ENCODE peak calls at places on chromosomes 7 and 10, in eight cellular contexts. One of them, this sample, is unnamed.

GRCh38 chr7:77687100-77687746 is 9.0 kb upstream of the RSBN1L start:
- DNase-seq in endothelial cell: no peak
- DNase-seq in HEK293T: no peak
- DNase-seq in stimulated activated CD4-positive, alpha-beta T cell treated with anti-CD3 and anti-CD28 coated beads, Interleukin-15, amount 100 ng/mL, for 24 hours: no peak
- DNase-seq in naive thymus-derived CD8-positive, alpha-beta T cell: no peak
- DNase-seq in activated T-helper 1 cell treated with anti-CD3 and anti-CD28 coated beads, Interleukin-2, amount 50 U/mL, for 16 hours: no peak
- DNase-seq in fibroblast of pulmonary artery: no peak
- DNase-seq in cerebellum: no peak
- DNase-seq in this sample: no peak

GRCh38 chr7:98251844-98252639 is at the start of gene TECPR1:
- DNase-seq in endothelial cell: peak; percentile 86
- DNase-seq in HEK293T: peak; percentile 98
- DNase-seq in stimulated activated CD4-positive, alpha-beta T cell treated with anti-CD3 and anti-CD28 coated beads, Interleukin-15, amount 100 ng/mL, for 24 hours: peak; percentile 92
- DNase-seq in cerebellum: peak; percentile 98
- DNase-seq in naive thymus-derived CD8-positive, alpha-beta T cell: peak; percentile 75
- DNase-seq in fibroblast of pulmonary artery: peak; percentile 91
- DNase-seq in activated T-helper 1 cell treated with anti-CD3 and anti-CD28 coated beads, Interleukin-2, amount 50 U/mL, for 16 hours: peak; percentile 85
- DNase-seq in this sample: peak; percentile 97

GRCh38 chr10:26741368-26741767 is 43.9 kb downstream of the PDSS1 start:
- DNase-seq in HEK293T: no peak
- DNase-seq in activated T-helper 1 cell treated with anti-CD3 and anti-CD28 coated beads, Interleukin-2, amount 50 U/mL, for 16 hours: no peak
- DNase-seq in fibroblast of pulmonary artery: no peak
- DNase-seq in cerebellum: peak; percentile 26
- DNase-seq in endothelial cell: no peak
- DNase-seq in stimulated activated CD4-positive, alpha-beta T cell treated with anti-CD3 and anti-CD28 coated beads, Interleukin-15, amount 100 ng/mL, for 24 hours: no peak
- DNase-seq in naive thymus-derived CD8-positive, alpha-beta T cell: no peak
- DNase-seq in this sample: no peak

GRCh38 chr10:75593690-75594556 is 162.5 kb downstream of the LRMDA start:
- DNase-seq in naive thymus-derived CD8-positive, alpha-beta T cell: no peak
- DNase-seq in HEK293T: peak; percentile 73
- DNase-seq in activated T-helper 1 cell treated with anti-CD3 and anti-CD28 coated beads, Interleukin-2, amount 50 U/mL, for 16 hours: no peak
- DNase-seq in endothelial cell: peak; percentile 17
- DNase-seq in cerebellum: no peak
- DNase-seq in stimulated activated CD4-positive, alpha-beta T cell treated with anti-CD3 and anti-CD28 coated beads, Interleukin-15, amount 100 ng/mL, for 24 hours: no peak
- DNase-seq in fibroblast of pulmonary artery: no peak
- DNase-seq in this sample: no peak

GRCh38 chr7:2820508-2820934 is 23.6 kb downstream of the GNA12 start:
- DNase-seq in HEK293T: no peak
- DNase-seq in cerebellum: no peak
- DNase-seq in stimulated activated CD4-positive, alpha-beta T cell treated with anti-CD3 and anti-CD28 coated beads, Interleukin-15, amount 100 ng/mL, for 24 hours: no peak
- DNase-seq in endothelial cell: no peak
- DNase-seq in naive thymus-derived CD8-positive, alpha-beta T cell: no peak
- DNase-seq in activated T-helper 1 cell treated with anti-CD3 and anti-CD28 coated beads, Interleukin-2, amount 50 U/mL, for 16 hours: no peak
- DNase-seq in fibroblast of pulmonary artery: peak; percentile 98
- DNase-seq in this sample: peak; percentile 70

GRCh38 chr10:106387063-106387462 is 777.4 kb downstream of the SORCS1 start:
- DNase-seq in activated T-helper 1 cell treated with anti-CD3 and anti-CD28 coated beads, Interleukin-2, amount 50 U/mL, for 16 hours: no peak
- DNase-seq in naive thymus-derived CD8-positive, alpha-beta T cell: no peak
- DNase-seq in HEK293T: no peak
- DNase-seq in fibroblast of pulmonary artery: peak; percentile 53
- DNase-seq in cerebellum: no peak
- DNase-seq in stimulated activated CD4-positive, alpha-beta T cell treated with anti-CD3 and anti-CD28 coated beads, Interleukin-15, amount 100 ng/mL, for 24 hours: no peak
- DNase-seq in endothelial cell: no peak
- DNase-seq in this sample: no peak

GRCh38 chr7:82036146-82036886 is 266.5 kb upstream of the HGF start:
- DNase-seq in HEK293T: no peak
- DNase-seq in activated T-helper 1 cell treated with anti-CD3 and anti-CD28 coated beads, Interleukin-2, amount 50 U/mL, for 16 hours: no peak
- DNase-seq in fibroblast of pulmonary artery: peak; percentile 86
- DNase-seq in cerebellum: no peak
- DNase-seq in stimulated activated CD4-positive, alpha-beta T cell treated with anti-CD3 and anti-CD28 coated beads, Interleukin-15, amount 100 ng/mL, for 24 hours: no peak
- DNase-seq in endothelial cell: no peak
- DNase-seq in naive thymus-derived CD8-positive, alpha-beta T cell: no peak
- DNase-seq in this sample: no peak

GRCh38 chr7:158432369-158433270 is 155.0 kb downstream of the PTPRN2 start:
- DNase-seq in fibroblast of pulmonary artery: peak; percentile 51
- DNase-seq in HEK293T: no peak
- DNase-seq in stimulated activated CD4-positive, alpha-beta T cell treated with anti-CD3 and anti-CD28 coated beads, Interleukin-15, amount 100 ng/mL, for 24 hours: no peak
- DNase-seq in endothelial cell: no peak
- DNase-seq in activated T-helper 1 cell treated with anti-CD3 and anti-CD28 coated beads, Interleukin-2, amount 50 U/mL, for 16 hours: no peak
- DNase-seq in cerebellum: no peak
- DNase-seq in naive thymus-derived CD8-positive, alpha-beta T cell: no peak
- DNase-seq in this sample: no peak

GRCh38 chr10:50596456-50596855 is 27.3 kb downstream of the SGMS1 start:
- DNase-seq in HEK293T: no peak
- DNase-seq in stimulated activated CD4-positive, alpha-beta T cell treated with anti-CD3 and anti-CD28 coated beads, Interleukin-15, amount 100 ng/mL, for 24 hours: no peak
- DNase-seq in fibroblast of pulmonary artery: no peak
- DNase-seq in activated T-helper 1 cell treated with anti-CD3 and anti-CD28 coated beads, Interleukin-2, amount 50 U/mL, for 16 hours: no peak
- DNase-seq in endothelial cell: no peak
- DNase-seq in naive thymus-derived CD8-positive, alpha-beta T cell: no peak
- DNase-seq in cerebellum: no peak
- DNase-seq in this sample: no peak

GRCh38 chr10:77844713-77845454 is 81.7 kb downstream of the DLG5 start:
- DNase-seq in cerebellum: no peak
- DNase-seq in fibroblast of pulmonary artery: peak; percentile 57
- DNase-seq in activated T-helper 1 cell treated with anti-CD3 and anti-CD28 coated beads, Interleukin-2, amount 50 U/mL, for 16 hours: no peak
- DNase-seq in naive thymus-derived CD8-positive, alpha-beta T cell: no peak
- DNase-seq in HEK293T: no peak
- DNase-seq in stimulated activated CD4-positive, alpha-beta T cell treated with anti-CD3 and anti-CD28 coated beads, Interleukin-15, amount 100 ng/mL, for 24 hours: no peak
- DNase-seq in endothelial cell: peak; percentile 26
- DNase-seq in this sample: no peak

GRCh38 chr10:103917326-103918052 is 495 bp downstream of the STN1 start:
- DNase-seq in activated T-helper 1 cell treated with anti-CD3 and anti-CD28 coated beads, Interleukin-2, amount 50 U/mL, for 16 hours: no peak
- DNase-seq in cerebellum: no peak
- DNase-seq in naive thymus-derived CD8-positive, alpha-beta T cell: no peak
- DNase-seq in endothelial cell: no peak
- DNase-seq in fibroblast of pulmonary artery: no peak
- DNase-seq in stimulated activated CD4-positive, alpha-beta T cell treated with anti-CD3 and anti-CD28 coated beads, Interleukin-15, amount 100 ng/mL, for 24 hours: peak; percentile 58
- DNase-seq in HEK293T: peak; percentile 55
- DNase-seq in this sample: peak; percentile 56

GRCh38 chr10:22683995-22684305 is 30.4 kb downstream of the PIP4K2A start:
- DNase-seq in cerebellum: no peak
- DNase-seq in naive thymus-derived CD8-positive, alpha-beta T cell: no peak
- DNase-seq in stimulated activated CD4-positive, alpha-beta T cell treated with anti-CD3 and anti-CD28 coated beads, Interleukin-15, amount 100 ng/mL, for 24 hours: no peak
- DNase-seq in HEK293T: no peak
- DNase-seq in fibroblast of pulmonary artery: no peak
- DNase-seq in endothelial cell: no peak
- DNase-seq in activated T-helper 1 cell treated with anti-CD3 and anti-CD28 coated beads, Interleukin-2, amount 50 U/mL, for 16 hours: no peak
- DNase-seq in this sample: no peak

GRCh38 chr10:35079763-35080162 is 10.4 kb downstream of the CUL2 start:
- DNase-seq in activated T-helper 1 cell treated with anti-CD3 and anti-CD28 coated beads, Interleukin-2, amount 50 U/mL, for 16 hours: no peak
- DNase-seq in stimulated activated CD4-positive, alpha-beta T cell treated with anti-CD3 and anti-CD28 coated beads, Interleukin-15, amount 100 ng/mL, for 24 hours: no peak
- DNase-seq in naive thymus-derived CD8-positive, alpha-beta T cell: no peak
- DNase-seq in endothelial cell: no peak
- DNase-seq in fibroblast of pulmonary artery: peak; percentile 77
- DNase-seq in cerebellum: no peak
- DNase-seq in HEK293T: no peak
- DNase-seq in this sample: peak; percentile 40

GRCh38 chr7:101058355-101058754 is 26.9 kb upstream of the TRIM56 start:
- DNase-seq in cerebellum: no peak
- DNase-seq in HEK293T: peak; percentile 39
- DNase-seq in endothelial cell: peak; percentile 78
- DNase-seq in fibroblast of pulmonary artery: peak; percentile 69
- DNase-seq in stimulated activated CD4-positive, alpha-beta T cell treated with anti-CD3 and anti-CD28 coated beads, Interleukin-15, amount 100 ng/mL, for 24 hours: peak; percentile 59
- DNase-seq in activated T-helper 1 cell treated with anti-CD3 and anti-CD28 coated beads, Interleukin-2, amount 50 U/mL, for 16 hours: peak; percentile 5
- DNase-seq in naive thymus-derived CD8-positive, alpha-beta T cell: peak; percentile 4
- DNase-seq in this sample: peak; percentile 81

GRCh38 chr7:140769852-140770251 is 73.3 kb downstream of the NDUFB2 start:
- DNase-seq in endothelial cell: no peak
- DNase-seq in cerebellum: no peak
- DNase-seq in stimulated activated CD4-positive, alpha-beta T cell treated with anti-CD3 and anti-CD28 coated beads, Interleukin-15, amount 100 ng/mL, for 24 hours: no peak
- DNase-seq in activated T-helper 1 cell treated with anti-CD3 and anti-CD28 coated beads, Interleukin-2, amount 50 U/mL, for 16 hours: no peak
- DNase-seq in fibroblast of pulmonary artery: no peak
- DNase-seq in naive thymus-derived CD8-positive, alpha-beta T cell: no peak
- DNase-seq in HEK293T: no peak
- DNase-seq in this sample: no peak

GRCh38 chr10:63935705-63936104 is 414.5 kb downstream of the REEP3 start:
- DNase-seq in fibroblast of pulmonary artery: peak; percentile 3
- DNase-seq in HEK293T: peak; percentile 26
- DNase-seq in endothelial cell: no peak
- DNase-seq in naive thymus-derived CD8-positive, alpha-beta T cell: no peak
- DNase-seq in stimulated activated CD4-positive, alpha-beta T cell treated with anti-CD3 and anti-CD28 coated beads, Interleukin-15, amount 100 ng/mL, for 24 hours: no peak
- DNase-seq in cerebellum: peak; percentile 45
- DNase-seq in activated T-helper 1 cell treated with anti-CD3 and anti-CD28 coated beads, Interleukin-2, amount 50 U/mL, for 16 hours: no peak
- DNase-seq in this sample: no peak

GRCh38 chr10:21907436-21907835 is 96.1 kb downstream of the DNAJC1 start:
- DNase-seq in HEK293T: no peak
- DNase-seq in endothelial cell: no peak
- DNase-seq in stimulated activated CD4-positive, alpha-beta T cell treated with anti-CD3 and anti-CD28 coated beads, Interleukin-15, amount 100 ng/mL, for 24 hours: no peak
- DNase-seq in fibroblast of pulmonary artery: no peak
- DNase-seq in activated T-helper 1 cell treated with anti-CD3 and anti-CD28 coated beads, Interleukin-2, amount 50 U/mL, for 16 hours: no peak
- DNase-seq in naive thymus-derived CD8-positive, alpha-beta T cell: no peak
- DNase-seq in cerebellum: no peak
- DNase-seq in this sample: no peak

GRCh38 chr10:94103902-94104301 is 110.2 kb downstream of the PLCE1 start:
- DNase-seq in cerebellum: no peak
- DNase-seq in activated T-helper 1 cell treated with anti-CD3 and anti-CD28 coated beads, Interleukin-2, amount 50 U/mL, for 16 hours: no peak
- DNase-seq in stimulated activated CD4-positive, alpha-beta T cell treated with anti-CD3 and anti-CD28 coated beads, Interleukin-15, amount 100 ng/mL, for 24 hours: no peak
- DNase-seq in HEK293T: no peak
- DNase-seq in naive thymus-derived CD8-positive, alpha-beta T cell: no peak
- DNase-seq in fibroblast of pulmonary artery: peak; percentile 55
- DNase-seq in endothelial cell: no peak
- DNase-seq in this sample: no peak

GRCh38 chr7:122304604-122304975 is at the start of gene FEZF1:
- DNase-seq in HEK293T: no peak
- DNase-seq in stimulated activated CD4-positive, alpha-beta T cell treated with anti-CD3 and anti-CD28 coated beads, Interleukin-15, amount 100 ng/mL, for 24 hours: no peak
- DNase-seq in cerebellum: no peak
- DNase-seq in fibroblast of pulmonary artery: peak; percentile 8
- DNase-seq in naive thymus-derived CD8-positive, alpha-beta T cell: no peak
- DNase-seq in activated T-helper 1 cell treated with anti-CD3 and anti-CD28 coated beads, Interleukin-2, amount 50 U/mL, for 16 hours: no peak
- DNase-seq in endothelial cell: peak; percentile 31
- DNase-seq in this sample: no peak

GRCh38 chr7:102992820-102993531 is 80.2 kb downstream of the LRRC17 start:
- DNase-seq in fibroblast of pulmonary artery: peak; percentile 82
- DNase-seq in activated T-helper 1 cell treated with anti-CD3 and anti-CD28 coated beads, Interleukin-2, amount 50 U/mL, for 16 hours: no peak
- DNase-seq in endothelial cell: no peak
- DNase-seq in HEK293T: no peak
- DNase-seq in naive thymus-derived CD8-positive, alpha-beta T cell: no peak
- DNase-seq in cerebellum: no peak
- DNase-seq in stimulated activated CD4-positive, alpha-beta T cell treated with anti-CD3 and anti-CD28 coated beads, Interleukin-15, amount 100 ng/mL, for 24 hours: no peak
- DNase-seq in this sample: no peak

GRCh38 chr7:106377847-106378361 is 93.1 kb upstream of the NAMPT start:
- DNase-seq in stimulated activated CD4-positive, alpha-beta T cell treated with anti-CD3 and anti-CD28 coated beads, Interleukin-15, amount 100 ng/mL, for 24 hours: no peak
- DNase-seq in HEK293T: no peak
- DNase-seq in activated T-helper 1 cell treated with anti-CD3 and anti-CD28 coated beads, Interleukin-2, amount 50 U/mL, for 16 hours: no peak
- DNase-seq in naive thymus-derived CD8-positive, alpha-beta T cell: no peak
- DNase-seq in endothelial cell: no peak
- DNase-seq in fibroblast of pulmonary artery: no peak
- DNase-seq in cerebellum: no peak
- DNase-seq in this sample: no peak

GRCh38 chr10:24465124-24465874 is 256.4 kb downstream of the KIAA1217 start:
- DNase-seq in cerebellum: no peak
- DNase-seq in endothelial cell: no peak
- DNase-seq in fibroblast of pulmonary artery: peak; percentile 45
- DNase-seq in activated T-helper 1 cell treated with anti-CD3 and anti-CD28 coated beads, Interleukin-2, amount 50 U/mL, for 16 hours: no peak
- DNase-seq in naive thymus-derived CD8-positive, alpha-beta T cell: no peak
- DNase-seq in HEK293T: no peak
- DNase-seq in stimulated activated CD4-positive, alpha-beta T cell treated with anti-CD3 and anti-CD28 coated beads, Interleukin-15, amount 100 ng/mL, for 24 hours: no peak
- DNase-seq in this sample: no peak

GRCh38 chr10:15209827-15210509 is 41.5 kb upstream of the NMT2 start:
- DNase-seq in activated T-helper 1 cell treated with anti-CD3 and anti-CD28 coated beads, Interleukin-2, amount 50 U/mL, for 16 hours: peak; percentile 61
- DNase-seq in naive thymus-derived CD8-positive, alpha-beta T cell: peak; percentile 58
- DNase-seq in fibroblast of pulmonary artery: peak; percentile 81
- DNase-seq in endothelial cell: peak; percentile 85
- DNase-seq in HEK293T: peak; percentile 80
- DNase-seq in cerebellum: peak; percentile 79
- DNase-seq in stimulated activated CD4-positive, alpha-beta T cell treated with anti-CD3 and anti-CD28 coated beads, Interleukin-15, amount 100 ng/mL, for 24 hours: peak; percentile 91
- DNase-seq in this sample: peak; percentile 93

GRCh38 chr10:78760463-78761240 is 308.1 kb upstream of the ZMIZ1 start:
- DNase-seq in HEK293T: no peak
- DNase-seq in stimulated activated CD4-positive, alpha-beta T cell treated with anti-CD3 and anti-CD28 coated beads, Interleukin-15, amount 100 ng/mL, for 24 hours: no peak
- DNase-seq in endothelial cell: no peak
- DNase-seq in naive thymus-derived CD8-positive, alpha-beta T cell: no peak
- DNase-seq in fibroblast of pulmonary artery: no peak
- DNase-seq in cerebellum: peak; percentile 51
- DNase-seq in activated T-helper 1 cell treated with anti-CD3 and anti-CD28 coated beads, Interleukin-2, amount 50 U/mL, for 16 hours: no peak
- DNase-seq in this sample: no peak

GRCh38 chr7:131294553-131294952 is 33.1 kb upstream of the MKLN1 start:
- DNase-seq in naive thymus-derived CD8-positive, alpha-beta T cell: no peak
- DNase-seq in HEK293T: no peak
- DNase-seq in cerebellum: no peak
- DNase-seq in activated T-helper 1 cell treated with anti-CD3 and anti-CD28 coated beads, Interleukin-2, amount 50 U/mL, for 16 hours: no peak
- DNase-seq in fibroblast of pulmonary artery: no peak
- DNase-seq in stimulated activated CD4-positive, alpha-beta T cell treated with anti-CD3 and anti-CD28 coated beads, Interleukin-15, amount 100 ng/mL, for 24 hours: no peak
- DNase-seq in endothelial cell: no peak
- DNase-seq in this sample: no peak

GRCh38 chr10:88108115-88108610 is 244.7 kb downstream of the PTEN start:
- DNase-seq in cerebellum: no peak
- DNase-seq in endothelial cell: no peak
- DNase-seq in fibroblast of pulmonary artery: no peak
- DNase-seq in activated T-helper 1 cell treated with anti-CD3 and anti-CD28 coated beads, Interleukin-2, amount 50 U/mL, for 16 hours: no peak
- DNase-seq in naive thymus-derived CD8-positive, alpha-beta T cell: no peak
- DNase-seq in HEK293T: no peak
- DNase-seq in stimulated activated CD4-positive, alpha-beta T cell treated with anti-CD3 and anti-CD28 coated beads, Interleukin-15, amount 100 ng/mL, for 24 hours: no peak
- DNase-seq in this sample: no peak

GRCh38 chr7:43337191-43337590 is 224.7 kb downstream of the HECW1 start:
- DNase-seq in stimulated activated CD4-positive, alpha-beta T cell treated with anti-CD3 and anti-CD28 coated beads, Interleukin-15, amount 100 ng/mL, for 24 hours: no peak
- DNase-seq in naive thymus-derived CD8-positive, alpha-beta T cell: no peak
- DNase-seq in endothelial cell: no peak
- DNase-seq in fibroblast of pulmonary artery: no peak
- DNase-seq in HEK293T: no peak
- DNase-seq in cerebellum: no peak
- DNase-seq in activated T-helper 1 cell treated with anti-CD3 and anti-CD28 coated beads, Interleukin-2, amount 50 U/mL, for 16 hours: no peak
- DNase-seq in this sample: no peak

GRCh38 chr10:63629363-63630084 is 108.3 kb downstream of the REEP3 start:
- DNase-seq in fibroblast of pulmonary artery: peak; percentile 99
- DNase-seq in cerebellum: peak; percentile 86
- DNase-seq in naive thymus-derived CD8-positive, alpha-beta T cell: peak; percentile 55
- DNase-seq in stimulated activated CD4-positive, alpha-beta T cell treated with anti-CD3 and anti-CD28 coated beads, Interleukin-15, amount 100 ng/mL, for 24 hours: peak; percentile 89
- DNase-seq in activated T-helper 1 cell treated with anti-CD3 and anti-CD28 coated beads, Interleukin-2, amount 50 U/mL, for 16 hours: peak; percentile 60
- DNase-seq in endothelial cell: peak; percentile 86
- DNase-seq in HEK293T: peak; percentile 81
- DNase-seq in this sample: peak; percentile 96

GRCh38 chr10:130301026-130301892 is 165.1 kb downstream of the GLRX3 start:
- DNase-seq in activated T-helper 1 cell treated with anti-CD3 and anti-CD28 coated beads, Interleukin-2, amount 50 U/mL, for 16 hours: peak; percentile 16
- DNase-seq in fibroblast of pulmonary artery: peak; percentile 89
- DNase-seq in stimulated activated CD4-positive, alpha-beta T cell treated with anti-CD3 and anti-CD28 coated beads, Interleukin-15, amount 100 ng/mL, for 24 hours: peak; percentile 85
- DNase-seq in endothelial cell: no peak
- DNase-seq in naive thymus-derived CD8-positive, alpha-beta T cell: peak; percentile 35
- DNase-seq in cerebellum: no peak
- DNase-seq in HEK293T: no peak
- DNase-seq in this sample: peak; percentile 80